ENCODE peak calls at places on chromosome 10, in five cellular contexts. H, L, Y, Q and F are unnamed samples.

GRCh38 chr10:58438340-58438739 is 53.1 kb downstream of the TFAM start:
- DNase-seq in H (no peak), L (no peak), Y (no peak), Q (no peak), F (no peak)

GRCh38 chr10:126041804-126042231 is 145.5 kb downstream of the FANK1 start:
- DNase-seq in H (peak), L (peak), Y (no peak), Q (peak), F (peak)

GRCh38 chr10:113854019-113854756 is at the start of the genes DCLRE1A and NHLRC2:
- DNase-seq in H (peak), L (peak), Y (peak), Q (no peak), F (peak)

GRCh38 chr10:91493313-91493712 is 83.2 kb downstream of the HECTD2 start:
- DNase-seq in H (no peak), L (peak), Y (no peak), Q (no peak), F (peak)

GRCh38 chr10:103661198-103661950 is 167.9 kb downstream of the NEURL1 start:
- DNase-seq in H (peak), L (peak), Y (peak), Q (no peak), F (peak)

GRCh38 chr10:80015911-80016590 is 62.4 kb upstream of the TMEM254 start:
- DNase-seq in H (peak), L (no peak), Y (no peak), Q (no peak), F (peak)

GRCh38 chr10:133117688-133118071 is 30.0 kb downstream of the ADGRA1 start:
- DNase-seq in H (no peak), L (no peak), Y (no peak), Q (no peak), F (no peak)

GRCh38 chr10:17178006-17178405 is 23.5 kb downstream of the TRDMT1 start:
- DNase-seq in H (no peak), L (no peak), Y (no peak), Q (no peak), F (no peak)

GRCh38 chr10:129525408-129525807 is 58.4 kb downstream of the MGMT start:
- DNase-seq in H (no peak), L (no peak), Y (no peak), Q (no peak), F (no peak)

GRCh38 chr10:5658871-5659618 is 7.3 kb downstream of the ASB13 start:
- DNase-seq in H (peak), L (peak), Y (no peak), Q (no peak), F (peak)

GRCh38 chr10:103709341-103709920 is 145.9 kb downstream of the SH3PXD2A start:
- DNase-seq in H (no peak), L (no peak), Y (no peak), Q (no peak), F (no peak)

GRCh38 chr10:18079665-18080295 is 60.4 kb upstream of the CACNB2 start:
- DNase-seq in H (no peak), L (no peak), Y (no peak), Q (no peak), F (no peak)

GRCh38 chr10:90718185-90718584 is 139.7 kb downstream of the HTR7 start:
- DNase-seq in H (no peak), L (no peak), Y (no peak), Q (no peak), F (no peak)

GRCh38 chr10:113643183-113643582 is 20.7 kb downstream of the NRAP start:
- DNase-seq in H (no peak), L (no peak), Y (no peak), Q (no peak), F (peak)

GRCh38 chr10:15325243-15326002 is 45.7 kb downstream of the FAM171A1 start:
- DNase-seq in H (no peak), L (no peak), Y (no peak), Q (no peak), F (no peak)

GRCh38 chr10:132396495-132397035 is 435 bp upstream of the PWWP2B start:
- DNase-seq in H (no peak), L (peak), Y (no peak), Q (no peak), F (peak)

GRCh38 chr10:126133082-126133620 is 236.8 kb downstream of the FANK1 start:
- DNase-seq in H (no peak), L (no peak), Y (no peak), Q (no peak), F (no peak)

GRCh38 chr10:70461397-70462348 is 16.9 kb upstream of the PALD1 start:
- DNase-seq in H (peak), L (peak), Y (no peak), Q (no peak), F (peak)

GRCh38 chr10:77592946-77593636 is 44.5 kb downstream of the KCNMA1 start:
- DNase-seq in H (no peak), L (no peak), Y (no peak), Q (no peak), F (no peak)

GRCh38 chr10:63671317-63671937 is 150.2 kb downstream of the REEP3 start:
- DNase-seq in H (no peak), L (no peak), Y (no peak), Q (no peak), F (no peak)

GRCh38 chr10:102157224-102157623 is 5.0 kb downstream of the NOLC1 start:
- DNase-seq in H (no peak), L (no peak), Y (no peak), Q (no peak), F (no peak)

GRCh38 chr10:118020365-118020764 is 26.4 kb downstream of the RAB11FIP2 start:
- DNase-seq in H (peak), L (no peak), Y (peak), Q (no peak), F (peak)

GRCh38 chr10:45373783-45374450 is at the start of gene ALOX5:
- DNase-seq in H (peak), L (no peak), Y (no peak), Q (no peak), F (peak)
- TF ChIP-seq CREB1 in H (no peak), L (no peak), Y (no peak), Q (no peak), F (no peak)

DNA sequence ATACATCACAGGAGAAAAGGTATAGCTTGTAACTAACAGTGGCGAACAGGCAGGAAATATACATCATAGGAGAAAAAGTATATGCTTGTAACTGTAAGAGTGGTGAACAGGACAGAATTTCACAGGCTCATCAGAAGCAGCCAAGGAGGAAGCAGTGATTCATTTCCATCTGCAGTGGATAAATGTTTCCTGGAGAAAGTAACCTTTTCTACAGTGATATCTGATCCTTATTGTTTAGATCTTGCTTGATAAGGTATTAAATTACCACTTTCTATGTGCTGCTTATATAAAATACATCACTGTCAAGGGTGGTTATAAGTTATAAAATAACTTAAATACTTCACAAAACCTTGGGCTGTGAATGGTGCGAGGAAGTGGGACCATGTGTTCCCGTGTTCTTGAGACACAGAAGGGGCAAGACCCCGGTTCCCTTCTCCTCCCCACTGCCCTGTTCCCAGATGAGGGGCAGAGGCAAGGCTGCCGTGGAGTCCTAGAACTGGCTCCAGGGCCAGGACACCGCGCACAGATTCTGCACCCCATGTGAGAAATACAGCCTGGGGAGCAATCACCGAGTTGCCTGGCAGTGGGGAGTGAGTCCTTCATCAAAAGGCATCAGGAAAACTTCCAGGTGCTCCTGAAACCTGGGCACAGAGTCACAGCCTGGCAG is 135.2 kb downstream of the DIP2C start:
- DNase-seq in H (no peak), L (no peak), Y (no peak), Q (no peak), F (no peak)
- TF ChIP-seq CREB1 in H (no peak), L (no peak), Y (no peak), Q (no peak), F (no peak)

DNA sequence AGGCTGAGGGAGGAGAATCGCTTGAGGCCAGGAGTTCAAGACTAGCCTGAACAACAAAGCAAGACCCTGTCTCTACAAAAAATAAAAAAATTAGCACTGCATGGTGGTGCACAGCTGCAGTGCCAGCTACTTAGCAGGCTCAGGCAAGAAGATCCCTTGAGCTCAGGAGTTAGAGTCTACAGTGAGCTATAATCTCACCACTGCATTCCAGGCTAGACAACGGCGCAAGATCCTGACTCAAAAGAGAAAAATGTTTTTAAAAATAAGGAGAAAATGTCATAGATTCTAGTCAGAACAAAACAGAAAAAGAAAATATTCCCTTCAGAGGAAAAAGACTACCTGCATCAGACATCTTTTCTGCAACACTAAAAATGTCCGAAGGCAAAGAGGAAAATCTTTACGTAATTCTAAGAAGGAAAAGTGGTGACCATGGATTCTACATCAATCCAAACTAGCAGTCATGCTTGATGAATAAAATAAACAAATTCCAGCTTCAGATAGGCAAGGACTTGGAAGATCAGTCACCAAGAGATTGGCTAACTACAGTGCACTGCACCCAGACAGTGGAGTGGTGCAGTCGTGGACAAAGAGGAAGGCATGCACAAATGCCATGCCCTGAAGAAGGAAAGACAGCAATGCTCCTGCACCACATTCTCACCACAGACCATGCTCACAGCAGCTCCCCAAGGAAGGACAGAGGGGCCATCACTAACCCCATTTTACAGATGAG is 54.3 kb downstream of the ERCC6 start:
- DNase-seq in H (no peak), L (no peak), Y (no peak), Q (no peak), F (no peak)
- TF ChIP-seq CREB1 in H (no peak), L (no peak), Y (no peak), Q (no peak), F (no peak)

GRCh38 chr10:72106896-72107295 is 18.5 kb upstream of the SPOCK2 start:
- DNase-seq in H (no peak), L (no peak), Y (no peak), Q (no peak), F (no peak)

GRCh38 chr10:72105675-72106074 is 17.3 kb upstream of the SPOCK2 start:
- DNase-seq in H (no peak), L (no peak), Y (no peak), Q (no peak), F (no peak)

GRCh38 chr10:72106154-72106849 is 18.0 kb upstream of the SPOCK2 start:
- DNase-seq in H (no peak), L (no peak), Y (no peak), Q (no peak), F (no peak)

GRCh38 chr10:72108811-72109618 is 20.7 kb upstream of the SPOCK2 start:
- DNase-seq in H (no peak), L (no peak), Y (no peak), Q (no peak), F (no peak)

GRCh38 chr10:72107325-72108003 is 19.1 kb upstream of the SPOCK2 start:
- DNase-seq in H (no peak), L (no peak), Y (no peak), Q (no peak), F (no peak)
- TF ChIP-seq CREB1 in H (no peak), L (no peak), Y (no peak), Q (no peak), F (no peak)

GRCh38 chr10:10508241-10508640 is 509.4 kb upstream of the CELF2 start:
- DNase-seq in H (no peak), L (no peak), Y (no peak), Q (no peak), F (no peak)
- TF ChIP-seq CREB1 in H (no peak), L (no peak), Y (no peak), Q (no peak), F (no peak)

GRCh38 chr10:12916587-12916986 is 84.9 kb downstream of the CCDC3 start:
- DNase-seq in H (no peak), L (no peak), Y (no peak), Q (no peak), F (no peak)
- TF ChIP-seq CREB1 in H (no peak), L (no peak), Y (no peak), Q (no peak), F (no peak)

GRCh38 chr10:61899045-61899444 is 2.5 kb upstream of the ARID5B start:
- DNase-seq in H (no peak), L (no peak), Y (no peak), Q (no peak), F (no peak)

GRCh38 chr10:61897671-61898434 is 3.6 kb upstream of the ARID5B start:
- DNase-seq in H (peak), L (no peak), Y (no peak), Q (no peak), F (peak)

GRCh38 chr10:61898435-61898778 is 3.1 kb upstream of the ARID5B start:
- DNase-seq in H (no peak), L (no peak), Y (no peak), Q (no peak), F (no peak)

GRCh38 chr10:61895898-61896605 is 5.4 kb upstream of the ARID5B start:
- DNase-seq in H (no peak), L (no peak), Y (no peak), Q (no peak), F (no peak)

DNA sequence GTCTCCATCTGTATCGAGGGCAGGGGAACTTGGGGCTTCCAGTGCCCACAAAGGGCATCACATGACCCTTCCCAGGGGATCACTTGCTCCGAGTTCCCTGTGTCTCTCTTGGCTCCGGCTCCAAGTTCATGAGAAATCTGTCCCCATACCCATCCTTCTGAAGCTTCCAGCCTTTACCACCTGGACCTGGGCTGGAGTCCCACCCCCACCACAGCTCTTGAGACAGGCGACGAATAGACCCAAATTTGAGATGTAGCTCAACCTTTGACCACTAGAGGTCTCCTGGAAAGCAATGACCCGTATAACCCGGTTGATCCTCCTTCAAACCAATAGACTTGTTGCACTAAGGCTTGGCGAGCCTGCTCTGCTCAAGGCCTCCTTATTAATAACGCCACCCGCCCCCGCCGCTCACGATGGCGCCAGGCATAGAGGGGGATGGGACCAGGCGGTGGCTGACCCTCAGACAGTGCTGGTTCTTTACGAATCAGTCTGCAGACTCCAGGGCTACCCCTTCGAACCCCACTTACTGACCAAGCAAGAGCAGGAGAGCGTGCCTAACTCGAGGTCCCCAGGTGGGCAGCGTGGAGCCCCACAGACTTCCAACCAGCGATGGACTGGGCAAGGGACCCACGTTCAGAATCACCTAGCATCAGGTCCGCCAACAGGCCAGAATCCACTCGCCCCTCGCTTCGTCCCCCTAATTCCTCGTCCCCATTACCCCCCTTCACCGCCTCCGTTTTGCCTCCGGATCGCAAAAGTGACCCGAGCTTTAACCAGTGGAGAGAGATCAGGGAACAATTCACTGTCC is 4.4 kb upstream of the ARID5B start:
- DNase-seq in H (peak), L (peak), Y (peak), Q (peak), F (peak)
- TF ChIP-seq CREB1 in H (no peak), L (no peak), Y (no peak), Q (peak), F (no peak)

GRCh38 chr10:25639646-25640045 is 294.4 kb upstream of the MYO3A start:
- DNase-seq in H (no peak), L (no peak), Y (no peak), Q (no peak), F (no peak)
- TF ChIP-seq CREB1 in H (no peak), L (no peak), Y (no peak), Q (no peak), F (no peak)

GRCh38 chr10:110107887-110108286 is 99.5 kb upstream of the MXI1 start:
- DNase-seq in H (no peak), L (no peak), Y (no peak), Q (no peak), F (no peak)
- TF ChIP-seq CREB1 in H (no peak), L (no peak), Y (no peak), Q (no peak), F (no peak)